ENCODE peak calls at places on chromosomes 11 and 22, in ten cellular contexts. X is transverse colon; G is AG10803; M is T-cell; Z is progenitor cell of endocrine pancreas; L is CD4-positive, CD25-positive, alpha-beta regulatory T cell; E is GOT3; I is activated CD4-positive, alpha-beta T cell treated with anti-CD3 and anti-CD28 coated beads for 24 hours; K is fibroblast of mammary gland; U is GM04504. D is an unnamed sample.
A peak's percentile ranks its signal among the peaks of the same experiment; 100 is the strongest.

GRCh38 chr11:13114566-13115465 is 105.7 kb downstream of the RASSF10 start:
- DNase-seq in X (peak; percentile 26), G (no peak), M (no peak), Z (peak; percentile 33), L (no peak), E (no peak), I (no peak), K (no peak), U (no peak), D (no peak)

GRCh38 chr11:17734418-17734911 is at the start of gene KCNC1:
- DNase-seq in X (no peak), G (peak; percentile 32), M (no peak), Z (peak; percentile 41), L (no peak), E (no peak), I (no peak), K (peak; percentile 15), U (no peak), D (no peak)

GRCh38 chr11:13944801-13945505 is 17.6 kb upstream of the SPON1 start:
- DNase-seq in X (no peak), G (peak; percentile 34), M (no peak), Z (no peak), L (no peak), E (no peak), I (no peak), K (peak; percentile 44), U (no peak), D (no peak)

GRCh38 chr11:2259466-2259830 is 10.9 kb downstream of the ASCL2 start:
- DNase-seq in X (no peak), G (no peak), M (no peak), Z (no peak), L (no peak), E (no peak), I (no peak), K (no peak), U (no peak), D (no peak)

GRCh38 chr11:76768091-76769047 is 14.8 kb upstream of the TSKU start:
- DNase-seq in X (peak; percentile 66), G (peak; percentile 45), M (no peak), Z (no peak), L (no peak), E (no peak), I (no peak), K (peak; percentile 20), U (no peak), D (peak; percentile 42)

GRCh38 chr11:34637303-34637702 is 16.4 kb downstream of the EHF start:
- DNase-seq in X (no peak), G (no peak), M (no peak), Z (no peak), L (no peak), E (no peak), I (no peak), K (no peak), U (no peak), D (peak; percentile 71)

GRCh38 chr11:31821779-31822574 is 10.9 kb upstream of the PAX6 start:
- DNase-seq in X (no peak), G (no peak), M (no peak), Z (no peak), L (no peak), E (no peak), I (no peak), K (no peak), U (no peak), D (no peak)

GRCh38 chr11:120532511-120533196 is 21.1 kb downstream of the GRIK4 start:
- DNase-seq in X (no peak), G (peak; percentile 77), M (no peak), Z (no peak), L (no peak), E (no peak), I (no peak), K (peak; percentile 58), U (peak; percentile 52), D (no peak)

GRCh38 chr11:64935634-64936081 is at the start of gene GPHA2:
- DNase-seq in X (no peak), G (peak; percentile 71), M (no peak), Z (no peak), L (no peak), E (no peak), I (no peak), K (peak; percentile 11), U (no peak), D (no peak)

GRCh38 chr11:57399221-57399620 is 8.8 kb upstream of the PRG2 start:
- DNase-seq in X (no peak), G (no peak), M (no peak), Z (no peak), L (no peak), E (no peak), I (no peak), K (no peak), U (no peak), D (no peak)

GRCh38 chr22:25714739-25715138 is 27.2 kb upstream of the MYO18B start:
- DNase-seq in X (no peak), G (no peak), M (no peak), Z (no peak), L (no peak), E (no peak), I (no peak), K (no peak), U (no peak), D (no peak)

GRCh38 chr11:120883404-120884135 is 140.3 kb upstream of the TBCEL start:
- DNase-seq in X (no peak), G (peak; percentile 59), M (no peak), Z (no peak), L (no peak), E (no peak), I (no peak), K (peak; percentile 62), U (peak; percentile 39), D (no peak)

GRCh38 chr11:43582024-43582836 is 98.3 kb upstream of the HSD17B12 start:
- DNase-seq in X (no peak), G (no peak), M (no peak), Z (no peak), L (no peak), E (no peak), I (no peak), K (no peak), U (no peak), D (no peak)

GRCh38 chr11:121544956-121545355 is 92.2 kb upstream of the SORL1-AS1 start:
- DNase-seq in X (no peak), G (no peak), M (peak; percentile 16), Z (no peak), L (no peak), E (no peak), I (no peak), K (no peak), U (no peak), D (no peak)

GRCh38 chr11:66082936-66083698 is 13.0 kb downstream of the PACS1 start:
- DNase-seq in X (no peak), G (no peak), M (no peak), Z (no peak), L (no peak), E (no peak), I (no peak), K (peak; percentile 27), U (no peak), D (peak; percentile 48)

D was measured in LNCaP clone FGC.